ENCODE peak calls at places on chromosomes 13 and 19, in five cellular contexts. B, H, N, D and J are unnamed samples.
A peak's percentile ranks its signal among the peaks of the same experiment; 100 is the strongest.

GRCh38 chr13:32409561-32410440 is 18.1 kb downstream of the N4BP2L1 start:
- DNase-seq in B (peak; percentile 61), H (no peak), N (no peak), D (peak; percentile 94), J (no peak)

GRCh38 chr13:40588101-40588500 is 78.3 kb downstream of the FOXO1 start:
- DNase-seq in B (no peak), H (no peak), N (no peak), D (no peak), J (no peak)

GRCh38 chr19:31408460-31409124 is 59.4 kb upstream of the TSHZ3 start:
- DNase-seq in B (no peak), H (no peak), N (no peak), D (no peak), J (no peak)

GRCh38 chr19:51702103-51702753 is 9.1 kb downstream of the SPACA6 start:
- DNase-seq in B (peak; percentile 81), H (peak; percentile 64), N (peak; percentile 85), D (peak; percentile 93), J (peak; percentile 25)

GRCh38 chr19:31670931-31671330 is 321.7 kb upstream of the TSHZ3 start:
- DNase-seq in B (no peak), H (no peak), N (no peak), D (no peak), J (no peak)

GRCh38 chr19:13138916-13139198 is 11.3 kb downstream of the STX10 start:
- DNase-seq in B (no peak), H (no peak), N (no peak), D (no peak), J (no peak)

GRCh38 chr13:51957377-51958216 is 53.7 kb downstream of the ATP7B start:
- DNase-seq in B (no peak), H (no peak), N (no peak), D (no peak), J (no peak)

GRCh38 chr19:29542776-29543175 is 17.0 kb downstream of the VSTM2B start:
- DNase-seq in B (no peak), H (no peak), N (no peak), D (no peak), J (no peak)

GRCh38 chr13:20498659-20499058 is 27.0 kb downstream of the CRYL1 start:
- DNase-seq in B (no peak), H (no peak), N (no peak), D (no peak), J (no peak)

GRCh38 chr13:70170689-70171088 is 62.4 kb upstream of the KLHL1 start:
- DNase-seq in B (no peak), H (no peak), N (no peak), D (no peak), J (no peak)

GRCh38 chr13:44818428-44818827 is 170.8 kb downstream of the NUFIP1 start:
- DNase-seq in B (no peak), H (no peak), N (no peak), D (peak; percentile 79), J (no peak)

GRCh38 chr19:8577247-8577646 is at the start of gene MYO1F:
- DNase-seq in B (peak; percentile 51), H (no peak), N (no peak), D (no peak), J (no peak)

GRCh38 chr19:14333101-14333871 is 48.0 kb upstream of the ADGRE5 start:
- DNase-seq in B (no peak), H (no peak), N (no peak), D (peak; percentile 70), J (no peak)

GRCh38 chr13:49690133-49690989 is 925 bp downstream of the EBPL start:
- DNase-seq in B (no peak), H (no peak), N (peak; percentile 73), D (no peak), J (no peak)

GRCh38 chr19:14139944-14140343 is 3.6 kb upstream of the ASF1B start:
- DNase-seq in B (peak; percentile 69), H (no peak), N (no peak), D (no peak), J (no peak)

GRCh38 chr19:45200614-45201013 is 22.0 kb downstream of the BLOC1S3 start:
- DNase-seq in B (no peak), H (no peak), N (no peak), D (peak; percentile 83), J (no peak)

GRCh38 chr13:47188802-47189201 is 291.9 kb upstream of the HTR2A start:
- DNase-seq in B (no peak), H (no peak), N (no peak), D (no peak), J (no peak)

GRCh38 chr19:43534811-43535761 is 2.1 kb downstream of the ZNF575 start:
- DNase-seq in B (peak; percentile 72), H (peak; percentile 57), N (peak; percentile 43), D (peak; percentile 95), J (no peak)

GRCh38 chr13:26529441-26529840 is 28.0 kb upstream of the WASF3 start:
- DNase-seq in B (peak; percentile 31), H (no peak), N (no peak), D (peak; percentile 78), J (no peak)

GRCh38 chr13:41054212-41054877 is 7.0 kb upstream of the WBP4 start:
- DNase-seq in B (no peak), H (peak; percentile 54), N (peak; percentile 49), D (peak; percentile 63), J (peak; percentile 62)

GRCh38 chr13:88074794-88075509 is 403.8 kb downstream of the SLITRK5 start:
- DNase-seq in B (no peak), H (no peak), N (no peak), D (no peak), J (no peak)

GRCh38 chr19:41588497-41589209 is 12.7 kb downstream of the CEACAM21 start:
- DNase-seq in B (no peak), H (no peak), N (no peak), D (peak; percentile 65), J (no peak)

GRCh38 chr13:36090592-36090991 is 40.6 kb downstream of the DCLK1 start:
- DNase-seq in B (no peak), H (no peak), N (no peak), D (no peak), J (no peak)

GRCh38 chr13:40480915-40481525 is 185.4 kb downstream of the FOXO1 start:
- DNase-seq in B (no peak), H (no peak), N (no peak), D (no peak), J (no peak)

GRCh38 chr13:73870036-73870741 is 264.0 kb downstream of the KLF12 start:
- DNase-seq in B (no peak), H (no peak), N (no peak), D (no peak), J (peak; percentile 24)

GRCh38 chr19:42850981-42851717 is 28.4 kb downstream of the PSG1 start:
- DNase-seq in B (peak; percentile 64), H (no peak), N (no peak), D (no peak), J (no peak)

GRCh38 chr19:2883686-2884439 is 16.7 kb downstream of the ZNF556 start:
- DNase-seq in B (no peak), H (no peak), N (no peak), D (no peak), J (no peak)

GRCh38 chr13:43725460-43725859 is 61.3 kb downstream of the ENOX1 start:
- DNase-seq in B (no peak), H (no peak), N (no peak), D (no peak), J (no peak)

DNA sequence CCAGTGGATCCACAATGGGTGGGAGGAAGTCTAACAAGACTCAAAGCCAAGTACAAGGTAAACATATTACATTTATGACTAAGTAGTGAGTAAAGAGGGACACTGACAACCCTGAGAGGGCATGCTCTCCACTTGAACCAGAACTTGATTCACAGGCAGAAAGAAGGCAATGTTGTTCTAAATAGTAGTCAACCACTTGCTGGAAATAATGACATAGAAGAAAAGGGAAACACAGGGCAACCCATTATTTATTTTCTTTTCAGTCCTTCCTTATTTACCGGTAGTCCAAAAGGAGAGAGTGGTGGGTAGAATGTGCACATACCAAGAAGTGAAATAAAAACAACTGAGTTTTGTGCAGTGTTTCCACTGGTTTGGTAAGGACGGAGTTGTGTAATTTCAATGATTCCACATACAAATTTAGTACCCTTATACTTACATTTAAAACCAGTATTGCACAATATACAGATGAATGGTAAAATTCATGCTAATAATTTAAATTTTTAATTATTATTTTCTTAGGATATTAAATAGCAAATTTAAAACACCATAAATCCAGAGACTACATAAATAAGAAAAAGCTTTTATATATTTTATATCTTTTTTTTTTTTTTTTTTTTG is 65.9 kb downstream of the ENOX1 start:
- DNase-seq in B (no peak), H (no peak), N (no peak), D (no peak), J (no peak)
- H3K27ac ChIP-seq in B (no peak overlapping the region), H (no peak overlapping the region), N (no peak overlapping the region), D (no peak overlapping the region), J (no peak overlapping the region)

GRCh38 chr13:110236431-110236830 is 70.5 kb downstream of the COL4A1 start:
- DNase-seq in B (no peak), H (no peak), N (no peak), D (no peak), J (no peak)
- H3K27ac ChIP-seq in B (peak overlapping the region; percentile 4), H (no peak overlapping the region), N (peak overlapping the region; percentile 51), D (no peak overlapping the region), J (no peak overlapping the region)

DNA sequence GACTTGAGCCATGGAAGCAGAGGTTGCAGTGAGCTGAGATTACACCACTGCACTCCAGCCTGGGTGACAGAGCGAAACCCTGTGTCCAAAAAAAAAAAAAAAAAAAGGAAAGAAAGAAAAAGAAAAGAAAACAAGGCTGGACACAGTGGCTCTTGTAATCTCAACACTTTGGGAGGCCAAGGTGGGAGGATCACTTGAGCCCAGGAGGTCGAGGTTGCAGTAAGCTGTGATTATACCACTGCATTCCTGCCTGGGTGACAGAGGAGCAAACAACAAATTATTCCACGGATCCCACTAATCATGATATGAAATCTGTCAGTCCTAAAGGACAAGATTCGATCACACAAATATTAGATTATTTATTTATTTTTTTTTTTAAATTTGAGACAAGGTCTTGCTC is 3.1 kb upstream of the MYDGF start:
- DNase-seq in B (no peak), H (no peak), N (no peak), D (no peak), J (no peak)
- H3K27ac ChIP-seq in B (peak overlapping the region; percentile 24), H (no peak overlapping the region), N (no peak overlapping the region), D (peak overlapping the region; percentile 30), J (no peak overlapping the region)

DNA sequence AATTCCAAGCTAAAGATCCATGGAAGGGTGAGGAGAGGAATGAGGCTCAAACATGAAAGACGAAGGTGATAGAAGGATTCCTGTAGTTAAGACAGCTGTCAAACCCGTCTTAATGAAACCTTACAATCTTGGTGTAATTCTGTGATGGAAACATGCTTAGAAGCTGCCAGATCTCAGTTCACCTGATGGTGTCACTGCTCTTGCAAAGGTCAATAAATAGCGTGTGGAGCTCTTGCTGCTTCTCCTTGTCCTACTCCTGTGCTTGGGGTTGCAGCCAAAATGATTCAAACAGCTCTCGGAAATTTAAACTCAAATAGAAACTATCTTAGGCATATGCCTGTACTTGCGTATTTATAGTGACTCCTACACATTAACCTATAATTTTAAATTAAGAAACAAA is 1705.0 kb downstream of the OLFM4 start:
- DNase-seq in B (no peak), H (no peak), N (no peak), D (peak; percentile 78), J (no peak)
- H3K27ac ChIP-seq in B (no peak overlapping the region), H (no peak overlapping the region), N (no peak overlapping the region), D (no peak overlapping the region), J (no peak overlapping the region)